ENCODE peak calls at places on chromosomes 12 and 14, in five cellular contexts. W is activated B cell treated with CpG ODN at 0.5 μM for 24 hours; D is SW480; R is CD8-positive, alpha-beta T cell; K is AG04449. Q is an unnamed sample.

GRCh38 chr14:21102472-21103164 is 1.8 kb downstream of the TMEM253 start:
- DNase-seq in K (no peak), W (no peak), D (no peak), R (no peak), Q (no peak)

GRCh38 chr14:52609445-52610044 is 56.9 kb downstream of the GPR137C start:
- DNase-seq in D (no peak), K (no peak), W (no peak), R (no peak), Q (no peak)

GRCh38 chr12:55717397-55718007 is 1.7 kb downstream of the BLOC1S1 start:
- DNase-seq in K (no peak), D (peak), W (no peak), R (no peak), Q (no peak)

GRCh38 chr14:37889087-37889486 is 293.7 kb downstream of the TTC6 start:
- DNase-seq in D (no peak), R (no peak), K (no peak), W (no peak), Q (no peak)

GRCh38 chr14:69997849-69998248 is 118.6 kb downstream of the SMOC1 start:
- DNase-seq in R (no peak), D (no peak), K (no peak), W (no peak), Q (peak)

GRCh38 chr14:25406818-25407217 is 356.9 kb upstream of the STXBP6 start:
- DNase-seq in R (no peak), K (no peak), W (no peak), D (peak), Q (no peak)

GRCh38 chr14:100899841-100900771 is 3.4 kb downstream of the RTL1 start:
- DNase-seq in W (no peak), R (no peak), K (no peak), D (peak), Q (no peak)

GRCh38 chr12:22256076-22256475 is 78.4 kb downstream of the ST8SIA1 start:
- DNase-seq in K (no peak), W (no peak), R (no peak), D (no peak), Q (no peak)

GRCh38 chr12:16583991-16584745 is 21.8 kb downstream of the LMO3 start:
- DNase-seq in W (no peak), R (no peak), D (no peak), K (no peak), Q (no peak)

Q was measured in smooth muscle cell of the brain vasculature.